ENCODE peak calls at places on chromosomes 1 and 21, in six cellular contexts. M is SK-N-SH, A is HepG2, T is IMR-90, E is GM12878, R is H1. L is an unnamed sample.

GRCh38 chr1:147565189-147565980 is 24.1 kb downstream of the BCL9 start:
- DNase-seq in R (no peak), E (no peak), A (no peak), T (no peak), M (no peak), L (no peak)

GRCh38 chr1:107000907-107001306 is 55.6 kb upstream of the PRMT6 start:
- DNase-seq in R (no peak), M (no peak), T (no peak), E (no peak), A (no peak), L (no peak)

GRCh38 chr1:79790950-79791349 is 784.4 kb upstream of the ADGRL4 start:
- DNase-seq in E (no peak), A (no peak), T (peak), M (no peak), R (no peak), L (no peak)

GRCh38 chr1:10253755-10254154 is 43.4 kb downstream of the KIF1B start:
- DNase-seq in T (peak), A (no peak), R (no peak), E (no peak), M (peak), L (peak)

GRCh38 chr1:165371588-165372235 is 15.2 kb upstream of the LMX1A start:
- DNase-seq in A (no peak), E (no peak), M (no peak), R (no peak), T (no peak), L (no peak)

GRCh38 chr1:2391034-2391384 is 345 bp downstream of the MORN1 start:
- DNase-seq in A (no peak), R (no peak), E (no peak), M (peak), T (no peak), L (peak)

GRCh38 chr1:159040893-159041724 is 31.4 kb downstream of the IFI16 start:
- DNase-seq in M (no peak), A (no peak), T (no peak), R (no peak), E (no peak), L (no peak)

GRCh38 chr1:34866762-34867109 is 7.2 kb upstream of the SMIM12 start:
- DNase-seq in M (no peak), T (no peak), E (no peak), A (no peak), R (no peak), L (no peak)

GRCh38 chr1:56200446-56200845 is 378.9 kb downstream of the PLPP3 start:
- DNase-seq in E (no peak), T (peak), A (no peak), M (peak), R (no peak), L (no peak)

GRCh38 chr1:194289569-194290266 is 1103.3 kb upstream of the B3GALT2 start:
- DNase-seq in A (no peak), E (peak), T (no peak), M (no peak), R (no peak), L (no peak)

GRCh38 chr1:219621047-219621786 is 8.3 kb upstream of the ZC3H11B start:
- DNase-seq in E (no peak), M (no peak), T (no peak), A (peak), R (no peak), L (no peak)

GRCh38 chr1:206831605-206832004 is 33.8 kb upstream of the IL20 start:
- DNase-seq in A (no peak), E (no peak), T (no peak), R (no peak), M (no peak), L (no peak)

GRCh38 chr1:87398644-87399043 is 70.0 kb downstream of the LMO4 start:
- DNase-seq in T (peak), A (no peak), E (no peak), R (no peak), M (no peak), L (no peak)

GRCh38 chr1:110916669-110917306 is 43.8 kb downstream of the CD53 start:
- DNase-seq in M (no peak), A (peak), T (peak), E (no peak), R (no peak), L (peak)

GRCh38 chr21:36478207-36478701 is 1.7 kb downstream of the CLDN14 start:
- DNase-seq in A (no peak), T (peak), M (no peak), E (no peak), R (no peak), L (peak)

GRCh38 chr1:193634470-193634869 is 448.1 kb upstream of the B3GALT2 start:
- DNase-seq in R (no peak), T (no peak), A (no peak), M (no peak), E (no peak), L (no peak)

GRCh38 chr1:20302093-20302471 is 11.4 kb downstream of the VWA5B1 start:
- DNase-seq in A (no peak), T (peak), R (no peak), E (no peak), M (no peak), L (no peak)

GRCh38 chr1:92481598-92482403 is 4.9 kb downstream of the GFI1 start:
- DNase-seq in A (no peak), T (no peak), R (no peak), E (no peak), M (peak), L (no peak)

GRCh38 chr21:42424848-42425602 is 21.3 kb downstream of the UBASH3A start:
- DNase-seq in T (no peak), E (no peak), R (no peak), A (no peak), M (no peak), L (no peak)

GRCh38 chr1:156499703-156500577 is 635 bp downstream of the MEF2D start:
- DNase-seq in T (peak), R (no peak), M (peak), A (no peak), E (no peak), L (peak)

GRCh38 chr1:70440642-70441391 is 29.7 kb downstream of the CTH start:
- DNase-seq in A (no peak), E (no peak), T (no peak), M (no peak), R (no peak), L (no peak)

GRCh38 chr1:210132582-210132981 is 100.0 kb upstream of the SERTAD4 start:
- DNase-seq in R (no peak), A (no peak), T (peak), E (no peak), M (no peak), L (no peak)

GRCh38 chr1:190104959-190105358 is 372.7 kb downstream of the BRINP3 start:
- DNase-seq in R (no peak), E (no peak), M (no peak), T (no peak), A (no peak), L (no peak)

GRCh38 chr1:90823686-90824085 is 106.6 kb upstream of the BARHL2 start:
- DNase-seq in R (no peak), A (no peak), T (no peak), E (no peak), M (no peak), L (no peak)

GRCh38 chr1:75330633-75331032 is 196.4 kb downstream of the LHX8 start:
- DNase-seq in A (no peak), M (no peak), T (no peak), E (no peak), R (no peak), L (no peak)

GRCh38 chr1:153774780-153775431 is at the start of gene SLC27A3:
- DNase-seq in A (no peak), T (no peak), R (peak), M (peak), E (no peak), L (no peak)
- TF ChIP-seq RFX5 in A (no peak), T (no peak), R (no peak), M (no peak), E (no peak), L (no peak)

GRCh38 chr1:203999618-204000017 is 73.3 kb upstream of the SOX13 start:
- DNase-seq in E (no peak), M (no peak), T (peak), A (no peak), R (no peak), L (no peak)

GRCh38 chr1:204001166-204001901 is 71.6 kb upstream of the SOX13 start:
- DNase-seq in A (no peak), M (no peak), E (no peak), T (no peak), R (no peak), L (no peak)

GRCh38 chr1:203992440-203992839 is 80.5 kb upstream of the SOX13 start:
- DNase-seq in M (no peak), A (no peak), T (peak), R (no peak), E (no peak), L (no peak)

GRCh38 chr1:203995228-203995627 is 77.7 kb upstream of the SOX13 start:
- DNase-seq in T (no peak), R (no peak), A (no peak), M (no peak), E (no peak), L (no peak)

GRCh38 chr1:203996126-203996525 is 76.8 kb upstream of the SOX13 start:
- DNase-seq in E (no peak), A (peak), M (no peak), R (peak), T (no peak), L (no peak)
- TF ChIP-seq RFX5 in E (no peak), A (no peak), M (no peak), R (no peak), T (no peak), L (no peak)

GRCh38 chr1:31792541-31792940 is 23.3 kb downstream of the SPOCD1 start:
- DNase-seq in T (no peak), E (no peak), M (no peak), A (no peak), R (no peak), L (no peak)

GRCh38 chr1:31795096-31795675 is 20.6 kb downstream of the SPOCD1 start:
- DNase-seq in M (no peak), T (no peak), R (no peak), E (no peak), A (no peak), L (no peak)

GRCh38 chr1:31793086-31793485 is 22.7 kb downstream of the SPOCD1 start:
- DNase-seq in E (no peak), A (no peak), M (no peak), T (no peak), R (no peak), L (no peak)

GRCh38 chr1:31792116-31792515 is 23.7 kb downstream of the SPOCD1 start:
- DNase-seq in A (no peak), M (no peak), T (no peak), E (no peak), R (no peak), L (no peak)

GRCh38 chr1:31793586-31794285 is 22.1 kb downstream of the SPOCD1 start:
- DNase-seq in R (no peak), M (no peak), E (no peak), T (no peak), A (no peak), L (no peak)
- TF ChIP-seq RFX5 in R (no peak), M (no peak), E (no peak), T (no peak), A (no peak), L (no peak)

GRCh38 chr1:116166011-116166571 is 54.9 kb downstream of the MAB21L3 start:
- DNase-seq in E (no peak), M (no peak), T (no peak), R (no peak), A (no peak), L (no peak)
- TF ChIP-seq RFX5 in E (no peak), M (no peak), T (no peak), R (no peak), A (no peak), L (no peak)

GRCh38 chr1:232226197-232226681 is 403.7 kb downstream of the SIPA1L2 start:
- DNase-seq in A (no peak), T (peak), R (peak), E (no peak), M (no peak), L (no peak)
- TF ChIP-seq RFX5 in A (no peak), T (no peak), R (no peak), E (no peak), M (no peak), L (no peak)

DNA sequence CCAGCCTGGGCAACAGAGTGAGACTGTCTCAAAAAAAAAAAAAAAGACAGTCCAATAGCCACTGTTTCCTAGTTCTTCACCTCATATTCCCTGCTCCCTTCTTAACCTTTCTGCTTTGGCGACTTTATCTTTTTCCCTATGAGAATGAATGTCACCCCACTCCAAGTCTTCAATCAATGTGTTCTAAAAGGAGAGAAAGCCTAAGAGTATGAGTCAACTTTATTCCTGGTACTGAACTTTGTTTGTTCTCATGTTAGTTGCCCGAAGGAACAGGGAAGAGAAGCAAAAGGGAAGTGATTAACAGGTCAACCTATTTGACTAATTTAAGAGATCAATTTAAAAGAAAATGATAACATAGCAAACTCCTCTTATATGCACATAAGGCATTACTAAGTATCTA is 39.9 kb upstream of the SLC16A1 start:
- DNase-seq in A (no peak), E (no peak), R (no peak), M (no peak), T (no peak), L (no peak)
- TF ChIP-seq RFX5 in A (no peak), E (no peak), R (no peak), M (no peak), T (no peak), L (no peak)

GRCh38 chr21:34861302-34861701 is 187.8 kb downstream of the RUNX1 start:
- DNase-seq in R (no peak), M (no peak), E (no peak), T (no peak), A (no peak), L (no peak)

GRCh38 chr21:34862951-34863350 is 186.2 kb downstream of the RUNX1 start:
- DNase-seq in T (no peak), M (no peak), E (no peak), R (no peak), A (no peak), L (no peak)

GRCh38 chr21:34867785-34868184 is 181.3 kb downstream of the RUNX1 start:
- DNase-seq in E (no peak), M (no peak), A (no peak), R (no peak), T (no peak), L (no peak)

GRCh38 chr21:34865922-34866271 is 183.2 kb downstream of the RUNX1 start:
- DNase-seq in E (peak), A (peak), T (no peak), R (peak), M (no peak), L (no peak)

DNA sequence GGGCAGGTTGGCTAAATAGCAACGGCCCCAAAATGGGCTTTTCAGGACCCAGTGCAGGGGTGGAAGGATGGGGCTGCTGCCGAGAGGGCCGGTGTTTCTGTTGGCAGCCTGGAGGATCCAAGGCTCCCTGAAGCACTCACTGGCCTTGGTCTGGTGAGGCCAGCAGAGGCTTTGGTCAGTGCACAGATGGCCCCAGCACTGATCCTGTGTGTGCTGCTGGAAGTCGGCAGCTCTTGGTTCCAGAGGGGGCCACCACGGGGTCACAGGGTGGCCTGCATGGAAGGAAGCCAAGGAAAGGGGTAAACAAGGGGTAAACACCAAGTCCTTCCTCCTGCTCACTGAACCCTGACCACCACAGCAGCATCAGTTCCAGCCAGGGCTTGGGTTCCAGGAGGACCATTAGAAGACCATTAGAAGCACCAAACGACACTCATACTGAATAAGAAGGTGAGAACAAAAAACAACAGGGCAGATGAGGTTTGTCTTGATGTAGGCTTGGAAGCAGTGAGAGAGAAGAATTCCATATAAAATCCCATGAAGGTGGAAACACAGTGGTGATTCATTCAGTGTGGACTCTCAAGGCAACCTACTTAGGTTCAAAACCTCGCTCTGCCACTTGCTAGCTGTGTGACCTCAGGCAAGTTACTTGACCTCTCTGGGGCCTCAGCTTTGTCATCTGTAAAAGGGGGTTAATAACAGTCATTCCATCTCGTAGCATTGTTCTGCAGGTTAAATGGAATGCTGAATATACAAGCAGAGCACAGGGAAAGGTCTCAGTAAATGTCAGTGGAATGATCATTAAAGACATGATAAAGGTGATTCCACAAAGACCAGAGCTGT is 184.5 kb downstream of the RUNX1 start:
- DNase-seq in M (no peak), E (no peak), R (no peak), A (no peak), T (no peak), L (no peak)
- TF ChIP-seq RFX5 in M (no peak), E (no peak), R (no peak), A (no peak), T (no peak), L (no peak)

GRCh38 chr1:201361652-201362504 is 15.6 kb downstream of the TNNT2 start:
- DNase-seq in R (peak), M (peak), E (no peak), T (peak), A (peak), L (peak)
- TF ChIP-seq RFX5 in R (no peak), M (no peak), E (no peak), T (no peak), A (no peak), L (no peak)

DNA sequence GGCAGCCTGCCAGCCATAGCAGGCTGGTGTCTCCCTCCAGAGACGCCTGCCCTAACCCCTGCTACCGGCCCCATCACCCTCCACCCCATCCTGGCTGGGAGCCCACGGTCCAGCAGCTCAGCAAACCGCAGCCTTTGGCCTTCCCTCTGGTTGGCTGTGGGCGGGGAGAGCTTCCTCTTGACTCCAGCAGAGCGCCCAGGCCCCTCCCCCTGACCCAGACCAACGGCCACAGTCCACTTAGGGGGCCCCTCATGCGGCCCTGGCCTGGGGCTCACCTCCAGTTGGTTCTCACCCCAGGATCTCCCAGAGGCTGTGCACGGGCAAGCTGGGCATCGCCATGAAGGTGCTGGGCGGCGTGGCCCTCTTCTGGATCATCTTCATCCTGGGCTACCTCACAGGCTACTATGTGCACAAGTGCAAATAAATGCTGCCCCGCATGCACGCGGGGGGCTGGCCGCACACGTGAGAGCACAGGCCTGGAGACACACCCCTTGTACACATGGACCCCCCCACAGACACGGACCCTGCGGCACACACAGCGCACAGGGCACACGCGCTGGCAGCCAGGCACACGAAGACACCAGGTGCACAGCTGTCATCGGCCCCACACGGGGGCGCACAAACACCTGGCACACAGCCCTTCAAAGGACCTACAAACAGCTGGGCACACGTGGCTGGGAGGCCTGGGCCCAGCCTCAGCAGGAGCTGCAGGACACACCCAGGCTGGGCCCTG is 3.1 kb downstream of the SMIM1 start:
- DNase-seq in E (no peak), M (peak), R (peak), A (peak), T (peak), L (peak)
- TF ChIP-seq RFX5 in E (no peak), M (no peak), R (no peak), A (no peak), T (no peak), L (no peak)

L was measured in A549.